ENCODE peak calls at places on chromosomes 2 and 18, in six cellular contexts. F, S, V, X, T and N are unnamed samples.

GRCh38 chr18:30970201-30970816 is 72.2 kb downstream of the DSC3 start:
- DNase-seq in X (peak), F (no peak), S (peak), T (peak), V (no peak), N (no peak)

GRCh38 chr2:15636972-15637785 is 45.5 kb downstream of the DDX1 start:
- DNase-seq in F (peak), X (peak), S (peak), V (peak), T (peak), N (no peak)

GRCh38 chr2:128628996-128629395 is 310.3 kb upstream of the HS6ST1 start:
- DNase-seq in V (no peak), S (no peak), T (no peak), X (no peak), F (peak), N (peak)

GRCh38 chr2:15243762-15244161 is 317.4 kb downstream of the NBAS start:
- DNase-seq in S (peak), V (no peak), X (peak), F (no peak), T (peak), N (no peak)

GRCh38 chr18:31302991-31303390 is 15.0 kb upstream of the DSG1 start:
- DNase-seq in V (no peak), F (no peak), S (peak), X (peak), T (no peak), N (no peak)

GRCh38 chr2:219001100-219001576 is 7.9 kb upstream of the CRYBA2 start:
- DNase-seq in X (no peak), T (no peak), S (peak), V (no peak), F (no peak), N (no peak)

GRCh38 chr2:46118656-46119338 is 178.4 kb upstream of the EPAS1 start:
- DNase-seq in V (no peak), F (no peak), X (no peak), S (no peak), T (no peak), N (no peak)

GRCh38 chr2:1605102-1605501 is 139.2 kb downstream of the PXDN start:
- DNase-seq in V (peak), X (no peak), T (no peak), F (no peak), S (no peak), N (peak)

GRCh38 chr18:22630980-22631379 is 213.3 kb upstream of the CTAGE1 start:
- DNase-seq in F (no peak), V (no peak), S (no peak), T (no peak), X (no peak), N (no peak)

GRCh38 chr2:55175254-55176093 is 56.6 kb downstream of the CLHC1 start:
- DNase-seq in V (no peak), S (peak), T (peak), X (peak), F (no peak), N (no peak)

GRCh38 chr2:130847776-130848517 is 11.2 kb downstream of the ARHGEF4 start:
- DNase-seq in T (no peak), F (no peak), S (no peak), X (no peak), V (no peak), N (no peak)

GRCh38 chr2:189254268-189254883 is 74.8 kb upstream of the COL5A2 start:
- DNase-seq in S (peak), X (peak), V (peak), T (no peak), F (peak), N (peak)

GRCh38 chr2:205640713-205641112 is 41.6 kb upstream of the NRP2 start:
- DNase-seq in T (no peak), S (no peak), V (no peak), F (no peak), X (no peak), N (no peak)

GRCh38 chr2:145043399-145043834 is 523.5 kb upstream of the ZEB2 start:
- DNase-seq in T (no peak), S (no peak), X (no peak), F (no peak), V (no peak), N (no peak)